ENCODE peak calls at places on chromosomes 11 and 22, in five cellular contexts. V is A673, G is cardiac fibroblast, U is psoas muscle, K is Caco-2. X is an unnamed sample.

GRCh38 chr22:49408102-49408836 is 419.4 kb downstream of the BRD1 start:
- DNase-seq in V (no peak), G (no peak), U (no peak), K (no peak), X (no peak)

GRCh38 chr11:100673063-100673462 is 14.0 kb upstream of the ARHGAP42 start:
- DNase-seq in V (no peak), G (no peak), U (no peak), K (no peak), X (no peak)

GRCh38 chr11:89516496-89516895 is 25.3 kb upstream of the NOX4 start:
- DNase-seq in V (no peak), G (no peak), U (no peak), K (no peak), X (no peak)

GRCh38 chr22:49503321-49503720 is 324.4 kb downstream of the BRD1 start:
- DNase-seq in V (no peak), G (no peak), U (no peak), K (no peak), X (no peak)

GRCh38 chr11:16184588-16184987 is 171.8 kb downstream of the SOX6 start:
- DNase-seq in V (peak), G (peak), U (no peak), K (peak), X (no peak)

GRCh38 chr11:88345408-88345807 is 7.9 kb upstream of the CTSC start:
- DNase-seq in V (no peak), G (peak), U (no peak), K (no peak), X (no peak)

GRCh38 chr11:120108154-120108784 is 29.6 kb downstream of the TRIM29 start:
- DNase-seq in V (peak), G (peak), U (peak), K (peak), X (no peak)

GRCh38 chr11:78419327-78419726 is 1.7 kb upstream of the GAB2 start:
- DNase-seq in V (peak), G (peak), U (peak), K (no peak), X (no peak)

GRCh38 chr11:29751618-29752017 is 265.2 kb downstream of the KCNA4 start:
- DNase-seq in V (no peak), G (no peak), U (no peak), K (no peak), X (no peak)

GRCh38 chr22:46578251-46578823 is 40.9 kb upstream of the CELSR1 start:
- DNase-seq in V (no peak), G (no peak), U (peak), K (peak), X (no peak)

GRCh38 chr22:36405671-36406070 is 17.9 kb upstream of the MYH9 start:
- DNase-seq in V (no peak), G (peak), U (no peak), K (no peak), X (no peak)

DNA sequence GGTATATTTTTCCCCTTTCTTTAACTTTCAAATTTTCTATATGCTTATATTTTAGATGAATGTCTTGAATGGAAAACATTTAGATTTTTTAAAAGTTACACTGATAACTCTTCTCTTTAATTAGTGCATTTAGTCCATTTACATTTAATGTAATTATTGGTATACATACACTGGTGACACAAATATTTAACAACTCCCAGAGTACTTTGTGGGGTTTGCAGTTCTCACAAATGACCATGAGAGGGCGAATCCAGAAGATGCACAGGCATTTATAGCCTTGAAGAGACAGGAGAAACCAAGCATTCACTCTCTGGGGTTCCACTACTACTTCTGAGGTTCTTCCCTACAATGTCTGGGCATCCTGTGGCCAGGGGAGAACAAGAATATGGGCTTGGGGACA is 125.1 kb downstream of the TIMP3 start:
- DNase-seq in V (peak), G (peak), U (no peak), K (peak), X (no peak)
- TF ChIP-seq CTCF in V (peak), G (peak), U (peak), K (peak), X (peak)

GRCh38 chr11:69442807-69443137 is 38.7 kb upstream of the LINC01488 start:
- DNase-seq in V (peak), G (no peak), U (no peak), K (peak), X (no peak)

GRCh38 chr11:69443138-69443967 is 38.1 kb upstream of the LINC01488 start:
- DNase-seq in V (peak), G (peak), U (peak), K (peak), X (peak)

GRCh38 chr11:69443968-69444364 is 37.5 kb upstream of the LINC01488 start:
- DNase-seq in V (no peak), G (peak), U (no peak), K (no peak), X (no peak)

GRCh38 chr11:69440876-69441275 is 40.6 kb upstream of the LINC01488 start:
- DNase-seq in V (no peak), G (no peak), U (no peak), K (no peak), X (no peak)

GRCh38 chr11:69442012-69442806 is 39.3 kb upstream of the LINC01488 start:
- DNase-seq in V (no peak), G (no peak), U (no peak), K (peak), X (no peak)
- TF ChIP-seq CTCF in V (no peak), G (no peak), U (no peak), K (peak), X (no peak)

GRCh38 chr11:93783362-93783761 is 720 bp upstream of the MED17 start:
- DNase-seq in V (no peak), G (no peak), U (no peak), K (no peak), X (no peak)

GRCh38 chr11:93783767-93784151 is 323 bp upstream of the MED17 start:
- DNase-seq in V (no peak), G (no peak), U (no peak), K (peak), X (no peak)

GRCh38 chr11:93784152-93784934 is at the start of gene MED17:
- DNase-seq in V (peak), G (peak), U (peak), K (peak), X (peak)

DNA sequence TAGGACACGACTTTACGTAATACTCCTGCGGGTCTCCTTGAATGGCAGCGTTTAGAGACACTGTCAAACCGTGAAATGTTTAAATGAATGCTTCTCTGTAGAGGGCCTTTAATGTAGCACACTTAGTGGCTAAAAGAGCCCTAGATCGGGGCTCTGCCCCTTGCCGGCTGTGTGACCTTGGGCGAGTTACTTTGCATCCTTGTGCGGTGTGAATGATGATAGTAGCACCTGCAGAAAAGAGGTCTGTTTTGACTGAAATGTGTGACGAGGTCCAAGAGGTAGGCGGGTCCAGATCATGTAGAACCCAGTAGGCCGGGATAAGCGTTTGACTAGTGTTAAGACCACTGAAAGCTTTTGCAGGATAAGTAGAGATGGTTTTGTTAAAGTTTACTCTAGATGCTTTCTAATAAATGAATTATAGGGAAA is 866 bp downstream of the MED17 start:
- DNase-seq in V (no peak), G (no peak), U (no peak), K (no peak), X (no peak)
- TF ChIP-seq CTCF in V (no peak), G (no peak), U (no peak), K (no peak), X (no peak)

DNA sequence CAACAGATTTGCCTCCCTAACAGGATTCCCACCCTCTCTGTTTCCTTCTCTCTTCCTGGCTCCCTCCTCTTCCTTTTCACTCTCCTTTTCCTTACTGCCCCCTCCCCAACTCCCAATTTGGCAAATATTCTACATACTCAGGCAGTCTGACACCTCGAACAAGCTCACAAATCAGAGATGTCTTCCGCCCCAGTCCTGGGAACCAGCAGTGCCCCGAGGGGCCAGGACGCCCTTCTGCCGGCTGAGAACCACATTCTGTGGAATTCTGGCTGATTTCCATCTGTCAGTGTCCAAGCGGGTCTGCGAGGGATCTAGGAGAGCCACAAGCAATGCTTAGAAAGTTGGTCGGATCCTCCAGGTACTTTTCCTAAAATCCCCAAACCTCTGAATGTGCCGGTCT is 94.1 kb downstream of the NTM start:
- DNase-seq in V (no peak), G (no peak), U (no peak), K (no peak), X (no peak)
- TF ChIP-seq CTCF in V (no peak), G (no peak), U (no peak), K (no peak), X (no peak)

GRCh38 chr11:68008381-68009337 is 1.5 kb upstream of the ALDH3B1 start:
- DNase-seq in V (no peak), G (no peak), U (no peak), K (no peak), X (no peak)

GRCh38 chr11:68010058-68011041 is at the start of gene ALDH3B1:
- DNase-seq in V (no peak), G (peak), U (peak), K (peak), X (peak)

GRCh38 chr11:68007498-68008380 is 2.4 kb upstream of the ALDH3B1 start:
- DNase-seq in V (no peak), G (no peak), U (no peak), K (peak), X (no peak)

GRCh38 chr11:68011046-68011943 is 1.2 kb downstream of the ALDH3B1 start:
- DNase-seq in V (no peak), G (no peak), U (no peak), K (no peak), X (no peak)

GRCh38 chr11:68009391-68010000 is 631 bp upstream of the ALDH3B1 start:
- DNase-seq in V (no peak), G (peak), U (no peak), K (no peak), X (no peak)
- TF ChIP-seq CTCF in V (peak), G (peak), U (no peak), K (peak), X (peak)

GRCh38 chr22:31177420-31178162 is 17.6 kb downstream of the RNF185 start:
- DNase-seq in V (no peak), G (peak), U (no peak), K (no peak), X (no peak)
- TF ChIP-seq CTCF in V (no peak), G (no peak), U (peak), K (no peak), X (no peak)

DNA sequence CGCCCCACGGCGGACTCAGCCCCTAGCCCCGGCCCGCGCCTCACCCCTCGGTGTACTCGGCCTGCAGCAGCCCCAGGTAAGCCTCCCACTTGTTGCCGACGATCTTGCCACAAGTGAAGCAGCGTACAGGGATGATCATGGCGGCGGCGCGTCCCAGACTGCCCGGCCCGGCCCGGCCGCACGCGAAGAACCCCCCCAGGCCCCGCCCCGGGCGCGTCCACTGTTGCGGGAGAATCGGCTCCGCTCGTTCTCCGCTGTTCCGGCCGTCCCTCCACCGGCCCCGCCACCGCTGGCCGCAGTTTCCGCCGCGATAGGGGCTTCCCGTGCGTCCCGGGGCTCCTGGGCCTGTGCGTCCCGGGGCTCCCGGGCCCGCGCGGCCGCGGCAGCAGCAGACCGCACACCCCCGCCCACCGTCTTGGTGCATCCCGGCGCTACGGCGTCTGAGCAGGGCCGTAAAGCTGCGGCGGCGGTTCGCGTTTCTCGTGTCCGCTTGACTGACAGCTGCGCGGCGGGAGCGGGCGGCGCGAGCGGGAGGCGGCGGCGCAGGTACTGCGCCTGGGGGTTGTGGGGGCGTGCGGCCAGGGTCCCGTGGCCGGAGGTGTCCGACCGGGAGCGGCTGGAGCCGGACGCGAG is at the start of the genes POLR2L and TSPAN4:
- DNase-seq in V (peak), G (peak), U (peak), K (peak), X (peak)
- TF ChIP-seq CTCF in V (no peak), G (no peak), U (no peak), K (no peak), X (no peak)

GRCh38 chr11:116787786-116788486 is at the start of gene ZPR1:
- DNase-seq in V (peak), G (peak), U (peak), K (peak), X (peak)
- TF ChIP-seq CTCF in V (no peak), G (no peak), U (no peak), K (no peak), X (no peak)

GRCh38 chr11:94171693-94172440 is 43.2 kb downstream of the PANX1 start:
- DNase-seq in V (peak), G (peak), U (no peak), K (no peak), X (no peak)
- TF ChIP-seq CTCF in V (peak), G (peak), U (peak), K (peak), X (peak)